ENCODE peak calls at places on chromosomes 13 and 19, in five cellular contexts. I, X, R, O and U are unnamed samples.
A peak's percentile ranks its signal among the peaks of the same experiment; 100 is the strongest.

GRCh38 chr13:51684076-51684475 is 99.8 kb downstream of the WDFY2 start:
- DNase-seq in I (no peak), X (no peak), O (peak; percentile 49), R (no peak), U (no peak)

GRCh38 chr13:110479648-110480047 is 81.9 kb downstream of the RAB20 start:
- DNase-seq in R (no peak), X (no peak), I (no peak), O (no peak), U (no peak)

GRCh38 chr19:14091086-14091884 is 734 bp upstream of the SAMD1 start:
- DNase-seq in I (peak; percentile 48), O (peak; percentile 64), X (peak; percentile 35), R (peak; percentile 63), U (peak; percentile 81)

GRCh38 chr13:113105032-113105993 is at the start of gene F7:
- DNase-seq in O (peak; percentile 45), I (no peak), X (no peak), R (no peak), U (no peak)

GRCh38 chr13:47893527-47893926 is 107.5 kb downstream of the SUCLA2 start:
- DNase-seq in X (no peak), I (no peak), O (no peak), R (no peak), U (no peak)

GRCh38 chr13:53138369-53139036 is 109.9 kb downstream of the OLFM4 start:
- DNase-seq in X (no peak), O (peak; percentile 35), R (no peak), I (no peak), U (no peak)

GRCh38 chr19:31560021-31560770 is 211.0 kb upstream of the TSHZ3 start:
- DNase-seq in I (no peak), X (no peak), R (no peak), O (peak; percentile 11), U (no peak)

GRCh38 chr19:37972803-37973202 is 65.8 kb downstream of the SIPA1L3 start:
- DNase-seq in I (no peak), O (no peak), X (no peak), R (no peak), U (no peak)

GRCh38 chr19:45558399-45558878 is 26.2 kb downstream of the OPA3 start:
- DNase-seq in O (peak; percentile 33), I (peak; percentile 40), R (peak; percentile 93), X (peak; percentile 78), U (no peak)

GRCh38 chr13:103312467-103312866 is 246.2 kb upstream of the SLC10A2 start:
- DNase-seq in X (no peak), O (no peak), R (no peak), I (no peak), U (no peak)
- TF ChIP-seq CTCF in X (no peak), O (no peak), R (no peak), I (no peak), U (no peak)

DNA sequence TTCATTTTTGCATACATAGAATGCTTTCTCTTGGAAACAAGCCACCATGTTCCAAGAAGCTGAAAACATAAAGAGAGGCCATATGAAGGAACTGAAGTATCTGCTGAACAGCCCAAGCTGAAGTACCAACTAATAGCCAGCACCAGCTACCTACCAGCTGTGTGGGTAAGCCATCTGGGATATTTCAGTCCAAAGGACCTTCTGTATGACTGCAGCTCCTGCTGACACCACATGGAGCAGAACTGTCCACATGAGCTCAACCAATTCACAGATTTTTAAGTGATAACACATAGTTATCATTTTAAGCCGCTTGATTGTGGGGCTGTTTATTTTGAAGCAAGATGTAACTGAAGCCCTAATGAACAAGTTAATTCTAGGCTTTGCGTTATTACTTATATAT is 621.1 kb upstream of the KLHL1 start:
- DNase-seq in I (no peak), R (no peak), X (no peak), O (no peak), U (no peak)
- TF ChIP-seq CTCF in I (no peak), R (no peak), X (no peak), O (no peak), U (no peak)

DNA sequence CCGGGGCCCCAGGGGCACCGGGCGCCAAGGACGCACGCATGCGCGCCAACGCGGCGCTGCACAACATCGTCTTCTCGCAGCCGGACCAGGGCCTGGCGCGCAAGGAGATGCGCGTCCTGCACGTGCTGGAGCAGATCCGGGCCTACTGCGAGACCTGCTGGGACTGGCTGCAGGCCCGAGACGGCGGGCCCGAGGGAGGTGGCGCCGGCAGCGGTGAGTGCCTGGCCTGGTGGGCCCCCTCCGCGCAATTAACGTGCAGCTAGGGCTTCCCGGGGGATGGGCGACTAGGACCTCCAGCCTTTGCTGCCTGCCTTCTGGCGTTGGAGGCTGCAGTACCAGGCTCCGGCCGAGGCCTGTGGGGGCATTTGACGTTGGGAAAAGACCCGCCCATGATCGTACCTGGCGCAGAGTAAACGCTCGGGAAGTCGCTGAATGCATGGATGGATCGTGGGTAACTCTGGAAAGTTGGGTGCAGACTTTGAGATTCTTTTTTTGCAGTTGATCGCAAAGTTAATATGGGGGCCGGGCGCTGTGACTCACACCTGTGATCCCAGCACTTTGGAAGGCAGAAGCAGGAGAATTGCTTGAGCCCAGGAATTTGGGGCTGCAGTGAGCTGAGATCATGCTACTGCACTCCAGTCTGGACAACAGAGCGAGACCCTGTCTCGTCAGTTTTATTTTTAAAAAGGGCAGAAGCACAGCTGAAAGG is 7.3 kb downstream of the APC2 start:
- DNase-seq in R (peak; percentile 82), X (peak; percentile 75), I (no peak), O (no peak), U (no peak)
- TF ChIP-seq CTCF in R (peak; percentile 27), X (no peak), I (no peak), O (no peak), U (no peak)

GRCh38 chr19:1252818-1253513 is 4.6 kb downstream of the MIDN start:
- DNase-seq in O (peak; percentile 97), X (no peak), I (peak; percentile 93), R (no peak), U (peak; percentile 97)
- TF ChIP-seq CTCF in O (peak; percentile 24), X (no peak), I (peak; percentile 28), R (no peak), U (no peak)

GRCh38 chr13:23710366-23710765 is 140.2 kb downstream of the TNFRSF19 start:
- DNase-seq in R (no peak), O (peak; percentile 24), X (no peak), I (no peak), U (no peak)

GRCh38 chr13:23705578-23705977 is 135.4 kb downstream of the TNFRSF19 start:
- DNase-seq in X (no peak), R (no peak), O (peak; percentile 68), I (no peak), U (no peak)

GRCh38 chr13:23707674-23708073 is 137.5 kb downstream of the TNFRSF19 start:
- DNase-seq in R (no peak), X (no peak), I (no peak), O (peak; percentile 49), U (no peak)

GRCh38 chr13:23711355-23711754 is 141.1 kb downstream of the TNFRSF19 start:
- DNase-seq in X (no peak), O (no peak), I (no peak), R (no peak), U (no peak)

GRCh38 chr13:23709521-23709920 is 139.3 kb downstream of the TNFRSF19 start:
- DNase-seq in X (no peak), R (no peak), I (no peak), O (peak; percentile 25), U (no peak)
- TF ChIP-seq CTCF in X (no peak), R (no peak), I (peak; percentile 6), O (peak; percentile 44), U (no peak)

DNA sequence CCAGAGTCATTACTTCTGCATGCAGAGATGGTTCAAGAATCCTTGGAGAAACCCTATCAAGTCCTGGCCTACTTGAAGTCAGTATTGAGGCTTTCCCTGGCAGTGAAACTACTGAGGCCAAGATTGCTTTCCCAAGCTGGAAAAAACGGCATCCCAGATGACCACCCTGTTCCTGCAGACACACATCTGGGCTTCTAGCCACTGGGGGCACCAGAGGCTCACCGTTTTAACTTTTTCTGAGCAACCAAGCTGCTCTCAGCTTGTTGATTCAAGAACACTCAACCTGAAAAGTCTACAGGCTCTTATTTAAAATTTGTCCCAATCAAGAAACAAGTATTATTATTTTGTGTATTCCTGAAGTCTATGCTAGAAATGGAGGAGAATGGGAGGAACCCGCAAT is 66.6 kb downstream of the SPRYD7 start:
- DNase-seq in X (peak; percentile 69), I (no peak), R (peak; percentile 73), O (peak; percentile 36), U (no peak)
- TF ChIP-seq CTCF in X (peak; percentile 24), I (peak; percentile 17), R (peak; percentile 69), O (peak; percentile 38), U (peak; percentile 29)

GRCh38 chr19:35655600-35655999 is 7.5 kb downstream of the COX6B1 start:
- DNase-seq in I (no peak), R (no peak), X (no peak), O (no peak), U (no peak)

GRCh38 chr19:35656700-35657099 is 8.6 kb downstream of the COX6B1 start:
- DNase-seq in I (no peak), O (no peak), R (no peak), X (no peak), U (no peak)

GRCh38 chr19:35661995-35662340 is 4.3 kb upstream of the UPK1A start:
- DNase-seq in I (no peak), R (no peak), X (no peak), O (no peak), U (no peak)

GRCh38 chr19:35663981-35664380 is 2.3 kb upstream of the UPK1A start:
- DNase-seq in I (no peak), R (no peak), X (no peak), O (no peak), U (no peak)

DNA sequence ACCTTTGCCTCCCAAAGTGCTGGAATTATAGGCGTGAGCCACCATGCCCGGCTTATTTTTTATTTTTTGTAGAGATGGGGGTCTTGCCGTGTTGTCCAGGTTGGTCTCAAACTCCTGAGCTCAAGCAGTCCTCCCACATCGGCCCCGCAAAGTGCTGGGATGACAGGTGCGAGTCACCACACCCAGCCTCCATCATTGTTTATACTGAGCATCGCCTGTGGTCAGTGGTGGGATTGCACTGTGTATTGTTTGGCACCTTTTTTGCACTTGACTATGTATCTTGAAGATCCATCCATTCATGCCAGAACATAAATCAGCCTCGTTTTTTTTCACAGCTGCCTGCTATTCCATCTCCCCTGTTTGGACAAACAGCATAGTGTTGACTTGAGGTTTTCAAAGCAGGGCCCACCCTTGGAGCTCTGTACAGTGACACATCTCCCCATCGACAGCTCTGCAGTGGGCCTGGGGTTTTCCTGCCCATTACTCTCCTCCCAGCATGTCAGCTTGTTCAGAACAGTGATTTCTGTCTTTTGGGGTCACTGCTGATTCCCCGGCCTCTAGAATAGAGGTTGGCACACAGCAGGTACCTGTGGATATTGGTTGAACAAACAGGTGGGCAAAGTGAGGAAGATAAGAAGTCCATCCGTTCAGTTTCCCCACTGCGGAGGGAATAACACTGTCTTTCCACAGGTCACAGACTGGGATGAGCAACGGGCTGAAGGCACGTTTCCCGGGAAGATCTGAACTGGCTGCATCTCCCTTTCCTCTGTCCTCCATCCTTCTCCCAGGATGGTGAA is 8.2 kb upstream of the UPK1A start:
- DNase-seq in I (no peak), X (no peak), R (peak; percentile 34), O (no peak), U (no peak)
- TF ChIP-seq CTCF in I (no peak), X (peak; percentile 19), R (peak; percentile 26), O (no peak), U (no peak)